ENCODE peak calls at places on chromosomes 4 and X, in four cellular contexts. R is mesendoderm; I is psoas muscle; Q is naive thymus-derived CD4-positive, alpha-beta T cell. Y is an unnamed sample.

GRCh38 chr4:86035688-86036087 is 324.2 kb downstream of the MAPK10 start:
- DNase-seq in I (no peak), R (no peak), Q (no peak), Y (no peak)

GRCh38 chr4:40916218-40916555 is 166.4 kb downstream of the NSUN7 start:
- DNase-seq in R (no peak), I (no peak), Q (no peak), Y (no peak)

GRCh38 chr4:39169426-39169825 is 12.9 kb upstream of the WDR19 start:
- DNase-seq in Q (no peak), I (no peak), R (no peak), Y (no peak)

GRCh38 chr4:26871611-26872010 is 11.0 kb downstream of the STIM2 start:
- DNase-seq in I (no peak), Q (no peak), R (peak; percentile 88), Y (no peak)

GRCh38 chr4:68070302-68070701 is 59.4 kb downstream of the TMPRSS11F start:
- DNase-seq in R (peak; percentile 96), I (no peak), Q (no peak), Y (no peak)

GRCh38 chrX:103879339-103879738 is 47.3 kb upstream of the RAB9B start:
- DNase-seq in I (no peak), R (peak; percentile 3), Q (no peak), Y (no peak)

GRCh38 chr4:159238631-159239030 is 135.8 kb downstream of the RAPGEF2 start:
- DNase-seq in Q (no peak), I (no peak), R (no peak), Y (no peak)

GRCh38 chrX:110825972-110826371 is 30.4 kb upstream of the CHRDL1 start:
- DNase-seq in Q (no peak), R (no peak), I (no peak), Y (no peak)

GRCh38 chr4:94434505-94434904 is 17.2 kb upstream of the PDLIM5 start:
- DNase-seq in I (no peak), R (no peak), Q (no peak), Y (no peak)

GRCh38 chrX:7110821-7111276 is 36.7 kb upstream of the STS start:
- DNase-seq in I (no peak), Q (no peak), R (peak; percentile 67), Y (no peak)

GRCh38 chr4:13627185-13627605 is 330 bp downstream of the BOD1L1 start:
- DNase-seq in I (peak; percentile 56), R (peak; percentile 41), Q (no peak), Y (no peak)

GRCh38 chr4:185305979-185306442 is 89.7 kb downstream of the LRP2BP start:
- DNase-seq in R (peak; percentile 70), I (no peak), Q (no peak), Y (peak; percentile 85)

GRCh38 chr4:99202536-99202935 is 16.5 kb downstream of the ADH6 start:
- DNase-seq in R (no peak), Q (no peak), I (no peak), Y (no peak)

GRCh38 chrX:32948130-32948529 is 263.2 kb downstream of the DMD start:
- DNase-seq in I (no peak), Q (no peak), R (no peak), Y (no peak)

GRCh38 chrX:49230500-49231232 is 2.5 kb downstream of the CACNA1F start:
- DNase-seq in I (peak; percentile 72), R (peak; percentile 81), Q (peak; percentile 63), Y (no peak)

GRCh38 chr4:98801259-98801725 is 127.6 kb downstream of the EIF4E start:
- DNase-seq in Q (no peak), R (peak; percentile 50), I (no peak), Y (no peak)

GRCh38 chrX:44872319-44872816 is 620 bp upstream of the KDM6A start:
- DNase-seq in I (no peak), Q (peak; percentile 45), R (no peak), Y (no peak)

GRCh38 chr4:147707892-147708672 is 23.8 kb upstream of the ARHGAP10 start:
- DNase-seq in R (peak; percentile 55), Q (peak; percentile 26), I (no peak), Y (peak; percentile 52)

GRCh38 chr4:89024051-89024675 is 32.8 kb downstream of the FAM13A start:
- DNase-seq in I (no peak), Q (peak; percentile 33), R (peak; percentile 79), Y (peak; percentile 38)

GRCh38 chrX:2679534-2680485 is 11.3 kb upstream of the CD99 start:
- DNase-seq in R (no peak), Q (no peak), I (no peak), Y (no peak)

GRCh38 chr4:41257901-41258300 is 1.2 kb downstream of the UCHL1 start:
- DNase-seq in Q (no peak), I (no peak), R (peak; percentile 72), Y (no peak)

GRCh38 chr4:141609243-141609642 is 27.1 kb upstream of the IL15 start:
- DNase-seq in Q (no peak), I (no peak), R (no peak), Y (no peak)

GRCh38 chr4:155608231-155608885 is 58.3 kb upstream of the GUCY1A1 start:
- DNase-seq in I (no peak), R (peak; percentile 4), Q (no peak), Y (no peak)

GRCh38 chr4:25865586-25865985 is 2.8 kb upstream of the SEL1L3 start:
- DNase-seq in R (peak; percentile 91), Q (no peak), I (no peak), Y (no peak)

GRCh38 chr4:67393699-67394281 is 151.5 kb downstream of the CENPC start:
- DNase-seq in Q (no peak), R (peak; percentile 37), I (no peak), Y (no peak)

GRCh38 chr4:112966701-112967100 is 82.8 kb upstream of the ANK2 start:
- DNase-seq in Q (no peak), I (no peak), R (no peak), Y (no peak)

GRCh38 chr4:168486961-168487820 is 6.9 kb upstream of the DDX60L start:
- DNase-seq in Q (no peak), I (no peak), R (peak; percentile 53), Y (no peak)

GRCh38 chr4:168480991-168481588 is 798 bp upstream of the DDX60L start:
- DNase-seq in R (no peak), I (no peak), Q (peak; percentile 22), Y (peak; percentile 79)

GRCh38 chr4:168484626-168485025 is 4.3 kb upstream of the DDX60L start:
- DNase-seq in I (no peak), Q (no peak), R (no peak), Y (no peak)

GRCh38 chr4:168485511-168485910 is 5.2 kb upstream of the DDX60L start:
- DNase-seq in Q (no peak), R (peak; percentile 49), I (no peak), Y (no peak)

DNA sequence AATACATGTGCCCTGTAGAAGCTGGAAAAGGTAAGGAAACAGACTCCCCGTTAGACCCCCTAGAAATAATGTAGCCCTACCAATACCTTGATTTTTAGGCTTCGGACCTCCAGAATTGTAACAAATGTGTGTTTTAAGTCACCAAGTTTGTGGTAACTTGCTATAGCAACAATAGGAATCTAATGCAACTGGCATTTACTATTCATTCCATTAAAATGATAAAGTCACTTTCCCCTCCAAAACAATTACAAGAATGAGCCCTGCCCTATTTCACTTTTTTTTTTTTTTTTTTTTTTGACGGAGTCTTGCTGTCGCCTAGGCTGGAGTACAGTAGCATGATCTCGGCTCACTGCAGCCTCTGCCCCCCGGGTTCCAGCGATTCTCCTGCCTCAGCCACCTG is 3.5 kb upstream of the DDX60L start:
- DNase-seq in R (no peak), Q (no peak), I (no peak), Y (no peak)
- H3K4me1 ChIP-seq in R (no peaks in the 10 kb centered on the region), Q (peaks cover 32% of the 10 kb centered on the region), I (peaks cover 32% of the 10 kb centered on the region), Y (no peaks in the 10 kb centered on the region)

DNA sequence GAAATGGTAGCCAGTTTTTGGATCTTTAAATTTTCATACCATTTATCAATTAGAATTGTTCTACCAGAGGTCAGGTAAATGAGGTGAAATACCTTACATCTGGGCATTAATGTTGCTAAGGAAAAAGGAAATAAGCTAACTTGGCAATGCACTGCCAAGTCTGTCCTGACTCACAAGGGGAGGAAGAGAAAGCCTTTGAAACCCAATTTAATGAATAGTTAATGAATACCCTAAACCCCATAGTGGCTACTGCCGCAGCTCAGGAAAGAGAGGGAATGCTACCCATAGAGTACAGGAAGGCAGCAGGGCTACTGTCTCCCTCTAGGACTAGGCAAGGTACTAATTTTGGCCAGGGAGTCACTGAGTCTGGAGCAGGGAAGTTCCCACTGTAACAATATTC is 16.8 kb upstream of the DHX15 start:
- DNase-seq in I (no peak), R (no peak), Q (no peak), Y (no peak)
- H3K4me1 ChIP-seq in I (no peaks in the 10 kb centered on the region), R (no peaks in the 10 kb centered on the region), Q (no peaks in the 10 kb centered on the region), Y (no peaks in the 10 kb centered on the region)

GRCh38 chr4:74653331-74654229 is 140.7 kb downstream of the BTC start:
- DNase-seq in I (no peak), Q (no peak), R (no peak), Y (no peak)
- H3K4me1 ChIP-seq in I (no peaks in the 10 kb centered on the region), Q (no peaks in the 10 kb centered on the region), R (no peaks in the 10 kb centered on the region), Y (no peaks in the 10 kb centered on the region)

DNA sequence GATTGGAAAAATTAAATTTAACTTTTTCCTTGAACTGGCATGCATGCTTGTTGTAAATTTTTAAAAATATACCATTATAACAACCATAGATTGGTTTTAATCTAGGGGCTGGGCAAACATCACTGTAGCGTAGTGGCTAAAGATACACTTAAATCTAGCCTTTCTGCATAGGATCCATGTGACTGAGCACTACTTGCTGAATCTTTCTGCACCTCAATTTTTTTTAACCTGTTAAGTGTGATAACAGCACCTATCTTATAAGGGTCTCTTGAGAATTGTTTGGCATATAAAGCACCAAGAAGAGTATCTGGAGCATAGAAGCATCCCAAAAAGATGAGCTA is 4.1 kb downstream of the ANXA10 start:
- DNase-seq in R (no peak), Q (no peak), I (no peak), Y (no peak)
- H3K4me1 ChIP-seq in R (no peaks in the 10 kb centered on the region), Q (no peaks in the 10 kb centered on the region), I (no peaks in the 10 kb centered on the region), Y (no peaks in the 10 kb centered on the region)

GRCh38 chr4:145731026-145731425 is 51.1 kb downstream of the C4orf51 start:
- DNase-seq in Q (no peak), R (no peak), I (no peak), Y (no peak)
- H3K4me1 ChIP-seq in Q (no peaks in the 10 kb centered on the region), R (peaks cover 30% of the 10 kb centered on the region), I (peaks cover 29% of the 10 kb centered on the region), Y (peaks cover 5% of the 10 kb centered on the region)

DNA sequence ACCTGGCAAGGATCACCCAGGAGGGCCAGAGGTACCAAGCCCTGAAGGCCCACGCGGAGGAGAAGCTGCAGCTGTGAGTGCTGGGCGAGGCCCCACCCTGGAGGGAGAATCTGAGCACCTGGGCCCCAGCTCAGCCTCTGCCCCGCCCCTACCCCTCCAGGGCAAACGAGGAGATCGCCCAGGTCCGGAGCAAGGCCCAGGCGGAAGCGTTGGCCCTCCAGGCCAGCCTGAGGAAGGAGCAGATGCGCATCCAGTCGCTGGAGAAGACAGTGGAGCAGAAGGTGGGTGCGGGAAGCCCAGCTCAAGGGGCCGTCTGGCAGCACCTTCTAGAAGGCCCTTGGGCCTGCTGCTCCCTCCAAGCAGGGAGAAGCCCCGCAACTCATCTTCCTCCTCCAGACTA is 23.2 kb downstream of the TACC3 start:
- DNase-seq in I (no peak), R (no peak), Q (no peak), Y (no peak)
- H3K4me1 ChIP-seq in I (no peaks in the 10 kb centered on the region), R (no peaks in the 10 kb centered on the region), Q (no peaks in the 10 kb centered on the region), Y (peaks cover 3% of the 10 kb centered on the region)

Y was measured in Panc1.